ENCODE peak calls at places on chromosomes 5 and 9, in four cellular contexts. O is NCI-H2171 treated with DMSO at 0.1 percent for 48 hours, I is A549, R is GM19239. M is an unnamed sample.
A peak's percentile ranks its signal among the peaks of the same experiment; 100 is the strongest.

GRCh38 chr9:26744362-26744965 is 148.1 kb downstream of the CAAP1 start:
- DNase-seq in O (peak; percentile 0), I (peak; percentile 45), R (no peak), M (no peak)

GRCh38 chr5:9774472-9775079 is 144.4 kb upstream of the TAS2R1 start:
- DNase-seq in O (no peak), I (peak; percentile 9), R (no peak), M (no peak)

GRCh38 chr5:33891731-33892418 is at the start of gene ADAMTS12:
- DNase-seq in O (no peak), I (peak; percentile 18), R (no peak), M (no peak)

GRCh38 chr5:116738948-116739339 is 164.3 kb upstream of the SEMA6A start:
- DNase-seq in O (no peak), I (no peak), R (no peak), M (no peak)

GRCh38 chr5:171701138-171701537 is 84.5 kb upstream of the SMIM23 start:
- DNase-seq in O (peak; percentile 14), I (no peak), R (no peak), M (no peak)

GRCh38 chr5:155064580-155064979 is 51.0 kb downstream of the KIF4B start:
- DNase-seq in O (no peak), I (no peak), R (no peak), M (no peak)

GRCh38 chr9:78775889-78776288 is 479.0 kb downstream of the PSAT1 start:
- DNase-seq in O (peak; percentile 36), I (no peak), R (no peak), M (no peak)

GRCh38 chr5:151178779-151179488 is 21.4 kb upstream of the ANXA6 start:
- DNase-seq in O (no peak), I (no peak), R (no peak), M (no peak)

GRCh38 chr9:30796806-30797205 is 1587.6 kb upstream of the ACO1 start:
- DNase-seq in O (peak; percentile 0), I (no peak), R (no peak), M (no peak)

GRCh38 chr9:28648723-28649122 is 1075.4 kb upstream of the C9orf72 start:
- DNase-seq in O (no peak), I (peak; percentile 25), R (no peak), M (no peak)

GRCh38 chr5:77971965-77972544 is 195.9 kb upstream of the TBCA start:
- DNase-seq in O (no peak), I (no peak), R (no peak), M (peak; percentile 75)

GRCh38 chr9:91419222-91420191 is 4.1 kb downstream of the NFIL3 start:
- DNase-seq in O (no peak), I (peak; percentile 81), R (no peak), M (no peak)

GRCh38 chr5:124234022-124234899 is 512.2 kb downstream of the ZNF608 start:
- DNase-seq in O (no peak), I (no peak), R (no peak), M (no peak)